ENCODE peak calls at places on chromosomes 4 and X, in six cellular contexts. One of them, this sample, is unnamed.

GRCh38 chrX:19683817-19684216 is 168.5 kb upstream of the MAP3K15 start:
- DNase-seq in left ventricle myocardium superior: no peak
- DNase-seq in ELF-1: no peak
- DNase-seq in fibroblast of gingiva: no peak
- DNase-seq in lower leg skin: no peak
- DNase-seq in effector memory CD8-positive, alpha-beta T cell: peak
- DNase-seq in this sample: no peak

GRCh38 chr4:120055795-120056194 is 10.9 kb downstream of the MAD2L1 start:
- DNase-seq in lower leg skin: no peak
- DNase-seq in ELF-1: no peak
- DNase-seq in left ventricle myocardium superior: no peak
- DNase-seq in effector memory CD8-positive, alpha-beta T cell: no peak
- DNase-seq in fibroblast of gingiva: no peak
- DNase-seq in this sample: no peak

GRCh38 chrX:154370882-154371770 is 3.3 kb downstream of the FLNA start:
- DNase-seq in effector memory CD8-positive, alpha-beta T cell: peak
- DNase-seq in lower leg skin: peak
- DNase-seq in ELF-1: peak
- DNase-seq in fibroblast of gingiva: peak
- DNase-seq in left ventricle myocardium superior: peak
- DNase-seq in this sample: peak

GRCh38 chr4:85595796-85596559 is 121.0 kb downstream of the ARHGAP24 start:
- DNase-seq in ELF-1: no peak
- DNase-seq in left ventricle myocardium superior: no peak
- DNase-seq in effector memory CD8-positive, alpha-beta T cell: no peak
- DNase-seq in lower leg skin: no peak
- DNase-seq in fibroblast of gingiva: no peak
- DNase-seq in this sample: no peak

GRCh38 chr4:77852892-77853495 is 9.6 kb upstream of the MRPL1 start:
- DNase-seq in left ventricle myocardium superior: no peak
- DNase-seq in lower leg skin: no peak
- DNase-seq in effector memory CD8-positive, alpha-beta T cell: peak
- DNase-seq in ELF-1: no peak
- DNase-seq in fibroblast of gingiva: no peak
- DNase-seq in this sample: no peak

GRCh38 chr4:55348436-55348835 is 2.4 kb downstream of the SRD5A3 start:
- DNase-seq in fibroblast of gingiva: no peak
- DNase-seq in left ventricle myocardium superior: no peak
- DNase-seq in lower leg skin: no peak
- DNase-seq in ELF-1: no peak
- DNase-seq in effector memory CD8-positive, alpha-beta T cell: no peak
- DNase-seq in this sample: no peak

GRCh38 chrX:11557120-11557519 is 108.6 kb downstream of the ARHGAP6 start:
- DNase-seq in effector memory CD8-positive, alpha-beta T cell: no peak
- DNase-seq in ELF-1: no peak
- DNase-seq in left ventricle myocardium superior: no peak
- DNase-seq in lower leg skin: no peak
- DNase-seq in fibroblast of gingiva: peak
- DNase-seq in this sample: peak

GRCh38 chr4:110867251-110867960 is 244.5 kb upstream of the PITX2 start:
- DNase-seq in ELF-1: no peak
- DNase-seq in fibroblast of gingiva: no peak
- DNase-seq in effector memory CD8-positive, alpha-beta T cell: no peak
- DNase-seq in lower leg skin: no peak
- DNase-seq in left ventricle myocardium superior: no peak
- DNase-seq in this sample: no peak

GRCh38 chr4:18981234-18981615 is 959.7 kb upstream of the LCORL start:
- DNase-seq in effector memory CD8-positive, alpha-beta T cell: no peak
- DNase-seq in fibroblast of gingiva: no peak
- DNase-seq in lower leg skin: no peak
- DNase-seq in left ventricle myocardium superior: no peak
- DNase-seq in ELF-1: no peak
- DNase-seq in this sample: no peak

GRCh38 chr4:145934434-145935047 is 4.1 kb downstream of the ZNF827 start:
- DNase-seq in effector memory CD8-positive, alpha-beta T cell: no peak
- DNase-seq in fibroblast of gingiva: no peak
- DNase-seq in ELF-1: no peak
- DNase-seq in lower leg skin: no peak
- DNase-seq in left ventricle myocardium superior: no peak
- DNase-seq in this sample: no peak

GRCh38 chr4:31051565-31051964 is 331.4 kb downstream of the PCDH7 start:
- DNase-seq in lower leg skin: no peak
- DNase-seq in fibroblast of gingiva: no peak
- DNase-seq in effector memory CD8-positive, alpha-beta T cell: no peak
- DNase-seq in ELF-1: no peak
- DNase-seq in left ventricle myocardium superior: no peak
- DNase-seq in this sample: no peak

GRCh38 chr4:48388504-48389154 is 47.3 kb downstream of the SLAIN2 start:
- DNase-seq in left ventricle myocardium superior: no peak
- DNase-seq in lower leg skin: no peak
- DNase-seq in effector memory CD8-positive, alpha-beta T cell: no peak
- DNase-seq in ELF-1: no peak
- DNase-seq in fibroblast of gingiva: peak
- DNase-seq in this sample: no peak

GRCh38 chr4:151797131-151797530 is 36.3 kb upstream of the GATB start:
- DNase-seq in ELF-1: no peak
- DNase-seq in lower leg skin: peak
- DNase-seq in effector memory CD8-positive, alpha-beta T cell: no peak
- DNase-seq in left ventricle myocardium superior: no peak
- DNase-seq in fibroblast of gingiva: peak
- DNase-seq in this sample: no peak

GRCh38 chr4:6875431-6875831 is 34.2 kb upstream of the TBC1D14 start:
- DNase-seq in ELF-1: no peak
- DNase-seq in effector memory CD8-positive, alpha-beta T cell: no peak
- DNase-seq in fibroblast of gingiva: no peak
- DNase-seq in lower leg skin: peak
- DNase-seq in left ventricle myocardium superior: peak
- DNase-seq in this sample: no peak

GRCh38 chr4:76072760-76073159 is 1.7 kb upstream of the ART3 start:
- DNase-seq in ELF-1: peak
- DNase-seq in left ventricle myocardium superior: no peak
- DNase-seq in effector memory CD8-positive, alpha-beta T cell: no peak
- DNase-seq in lower leg skin: no peak
- DNase-seq in fibroblast of gingiva: no peak
- DNase-seq in this sample: no peak

GRCh38 chr4:4355302-4355701 is 31.6 kb upstream of the NSG1 start:
- DNase-seq in left ventricle myocardium superior: no peak
- DNase-seq in fibroblast of gingiva: no peak
- DNase-seq in effector memory CD8-positive, alpha-beta T cell: no peak
- DNase-seq in ELF-1: no peak
- DNase-seq in lower leg skin: no peak
- DNase-seq in this sample: no peak

GRCh38 chr4:86358176-86358701 is 1.6 kb downstream of the MAPK10 start:
- DNase-seq in ELF-1: no peak
- DNase-seq in effector memory CD8-positive, alpha-beta T cell: no peak
- DNase-seq in left ventricle myocardium superior: no peak
- DNase-seq in lower leg skin: no peak
- DNase-seq in fibroblast of gingiva: peak
- DNase-seq in this sample: no peak

GRCh38 chrX:9147086-9147485 is 113.2 kb upstream of the FAM9B start:
- DNase-seq in lower leg skin: no peak
- DNase-seq in effector memory CD8-positive, alpha-beta T cell: no peak
- DNase-seq in fibroblast of gingiva: no peak
- DNase-seq in ELF-1: peak
- DNase-seq in left ventricle myocardium superior: no peak
- DNase-seq in this sample: no peak

GRCh38 chrX:124211312-124211942 is 121.0 kb upstream of the TEX13D start:
- DNase-seq in left ventricle myocardium superior: no peak
- DNase-seq in ELF-1: peak
- DNase-seq in fibroblast of gingiva: peak
- DNase-seq in effector memory CD8-positive, alpha-beta T cell: peak
- DNase-seq in lower leg skin: no peak
- DNase-seq in this sample: no peak

GRCh38 chr4:1402516-1403101 is 3.6 kb downstream of the NKX1-1 start:
- DNase-seq in effector memory CD8-positive, alpha-beta T cell: no peak
- DNase-seq in ELF-1: peak
- DNase-seq in left ventricle myocardium superior: no peak
- DNase-seq in lower leg skin: no peak
- DNase-seq in fibroblast of gingiva: no peak
- DNase-seq in this sample: no peak

GRCh38 chr4:76665139-76665538 is 230.1 kb downstream of the SHROOM3 start:
- DNase-seq in effector memory CD8-positive, alpha-beta T cell: no peak
- DNase-seq in ELF-1: no peak
- DNase-seq in lower leg skin: peak
- DNase-seq in fibroblast of gingiva: no peak
- DNase-seq in left ventricle myocardium superior: no peak
- DNase-seq in this sample: no peak

GRCh38 chrX:126237524-126237923 is 71.4 kb upstream of the DCAF12L2 start:
- DNase-seq in effector memory CD8-positive, alpha-beta T cell: no peak
- DNase-seq in lower leg skin: no peak
- DNase-seq in fibroblast of gingiva: no peak
- DNase-seq in left ventricle myocardium superior: no peak
- DNase-seq in ELF-1: no peak
- DNase-seq in this sample: no peak